ENCODE peak calls at places on chromosomes 1 and 21, in seven cellular contexts. One of them, this sample, is unnamed.

GRCh38 chr1:23699280-23700179 is 7.9 kb downstream of the RPL11 start:
- DNase-seq in NCI-H510A treated with DMSO at 0.1 percent for 48 hours: no peak
- DNase-seq in nucleus accumbens: no peak
- DNase-seq in ovary: no peak
- DNase-seq in stimulated activated CD4-positive, alpha-beta T cell treated with anti-CD3 and anti-CD28 coated beads, Interleukin-15, amount 100 ng/mL, for 1 hour: no peak
- DNase-seq in DMS53: no peak
- DNase-seq in GM03348: no peak
- DNase-seq in this sample: no peak

GRCh38 chr1:91555821-91556531 is 55.3 kb downstream of the CDC7 start:
- DNase-seq in ovary: no peak
- DNase-seq in GM03348: peak; percentile 59
- DNase-seq in stimulated activated CD4-positive, alpha-beta T cell treated with anti-CD3 and anti-CD28 coated beads, Interleukin-15, amount 100 ng/mL, for 1 hour: peak; percentile 20
- DNase-seq in NCI-H510A treated with DMSO at 0.1 percent for 48 hours: no peak
- DNase-seq in DMS53: no peak
- DNase-seq in nucleus accumbens: no peak
- DNase-seq in this sample: no peak

GRCh38 chr1:40635763-40636500 is 29.6 kb downstream of the RIMS3 start:
- DNase-seq in stimulated activated CD4-positive, alpha-beta T cell treated with anti-CD3 and anti-CD28 coated beads, Interleukin-15, amount 100 ng/mL, for 1 hour: no peak
- DNase-seq in DMS53: no peak
- DNase-seq in ovary: no peak
- DNase-seq in nucleus accumbens: no peak
- DNase-seq in NCI-H510A treated with DMSO at 0.1 percent for 48 hours: no peak
- DNase-seq in GM03348: no peak
- DNase-seq in this sample: no peak

GRCh38 chr21:44529503-44530125 is 10.4 kb downstream of the KRTAP10-1 start:
- DNase-seq in NCI-H510A treated with DMSO at 0.1 percent for 48 hours: no peak
- DNase-seq in ovary: no peak
- DNase-seq in GM03348: no peak
- DNase-seq in nucleus accumbens: no peak
- DNase-seq in stimulated activated CD4-positive, alpha-beta T cell treated with anti-CD3 and anti-CD28 coated beads, Interleukin-15, amount 100 ng/mL, for 1 hour: no peak
- DNase-seq in DMS53: no peak
- DNase-seq in this sample: no peak

GRCh38 chr1:93338426-93338825 is 7.3 kb upstream of the DR1 start:
- DNase-seq in DMS53: no peak
- DNase-seq in nucleus accumbens: no peak
- DNase-seq in stimulated activated CD4-positive, alpha-beta T cell treated with anti-CD3 and anti-CD28 coated beads, Interleukin-15, amount 100 ng/mL, for 1 hour: no peak
- DNase-seq in NCI-H510A treated with DMSO at 0.1 percent for 48 hours: no peak
- DNase-seq in ovary: no peak
- DNase-seq in GM03348: peak; percentile 75
- DNase-seq in this sample: no peak

GRCh38 chr1:160375788-160376524 is 9.1 kb downstream of the NHLH1 start:
- DNase-seq in nucleus accumbens: peak; percentile 46
- DNase-seq in stimulated activated CD4-positive, alpha-beta T cell treated with anti-CD3 and anti-CD28 coated beads, Interleukin-15, amount 100 ng/mL, for 1 hour: no peak
- DNase-seq in NCI-H510A treated with DMSO at 0.1 percent for 48 hours: no peak
- DNase-seq in DMS53: no peak
- DNase-seq in ovary: no peak
- DNase-seq in GM03348: peak; percentile 46
- DNase-seq in this sample: no peak

GRCh38 chr1:244337839-244338238 is 113.9 kb downstream of the ADSS2 start:
- DNase-seq in stimulated activated CD4-positive, alpha-beta T cell treated with anti-CD3 and anti-CD28 coated beads, Interleukin-15, amount 100 ng/mL, for 1 hour: no peak
- DNase-seq in nucleus accumbens: no peak
- DNase-seq in GM03348: no peak
- DNase-seq in ovary: no peak
- DNase-seq in DMS53: no peak
- DNase-seq in NCI-H510A treated with DMSO at 0.1 percent for 48 hours: no peak
- DNase-seq in this sample: no peak

GRCh38 chr21:32472890-32473765 is 60.6 kb downstream of the EVA1C start:
- DNase-seq in GM03348: no peak
- DNase-seq in DMS53: no peak
- DNase-seq in ovary: peak; percentile 19
- DNase-seq in NCI-H510A treated with DMSO at 0.1 percent for 48 hours: no peak
- DNase-seq in stimulated activated CD4-positive, alpha-beta T cell treated with anti-CD3 and anti-CD28 coated beads, Interleukin-15, amount 100 ng/mL, for 1 hour: no peak
- DNase-seq in nucleus accumbens: no peak
- DNase-seq in this sample: no peak

GRCh38 chr1:157195521-157196244 is 57.5 kb upstream of the ETV3 start:
- DNase-seq in NCI-H510A treated with DMSO at 0.1 percent for 48 hours: no peak
- DNase-seq in GM03348: no peak
- DNase-seq in stimulated activated CD4-positive, alpha-beta T cell treated with anti-CD3 and anti-CD28 coated beads, Interleukin-15, amount 100 ng/mL, for 1 hour: no peak
- DNase-seq in DMS53: no peak
- DNase-seq in nucleus accumbens: no peak
- DNase-seq in ovary: no peak
- DNase-seq in this sample: no peak

GRCh38 chr1:65773391-65773790 is 19.3 kb upstream of the PDE4B start:
- DNase-seq in GM03348: no peak
- DNase-seq in stimulated activated CD4-positive, alpha-beta T cell treated with anti-CD3 and anti-CD28 coated beads, Interleukin-15, amount 100 ng/mL, for 1 hour: no peak
- DNase-seq in ovary: no peak
- DNase-seq in DMS53: no peak
- DNase-seq in nucleus accumbens: no peak
- DNase-seq in NCI-H510A treated with DMSO at 0.1 percent for 48 hours: no peak
- DNase-seq in this sample: no peak

GRCh38 chr21:43619856-43620255 is 39.4 kb downstream of the HSF2BP start:
- DNase-seq in ovary: no peak
- DNase-seq in nucleus accumbens: no peak
- DNase-seq in NCI-H510A treated with DMSO at 0.1 percent for 48 hours: no peak
- DNase-seq in GM03348: no peak
- DNase-seq in stimulated activated CD4-positive, alpha-beta T cell treated with anti-CD3 and anti-CD28 coated beads, Interleukin-15, amount 100 ng/mL, for 1 hour: no peak
- DNase-seq in DMS53: peak; percentile 42
- DNase-seq in this sample: no peak

This sample was measured in Right ventricle myocardium superior.